ENCODE peak calls at places on chromosomes 7 and 10, in four cellular contexts. One of them, this sample, is unnamed.

GRCh38 chr10:61662794-61663259 is at the start of gene CABCOCO1:
- DNase-seq in adrenal gland: peak
- DNase-seq in ACHN: peak
- DNase-seq in mucosa of descending colon: peak
- DNase-seq in this sample: peak

GRCh38 chr7:150986099-150986512 is 4.7 kb upstream of the NOS3 start:
- DNase-seq in adrenal gland: peak
- DNase-seq in ACHN: peak
- DNase-seq in mucosa of descending colon: peak
- DNase-seq in this sample: no peak

GRCh38 chr10:75108684-75109458 is 2.6 kb upstream of the SAMD8 start:
- DNase-seq in adrenal gland: no peak
- DNase-seq in ACHN: peak
- DNase-seq in mucosa of descending colon: no peak
- DNase-seq in this sample: peak

GRCh38 chr7:130009848-130010688 is 41.1 kb downstream of the ZC3HC1 start:
- DNase-seq in adrenal gland: peak
- DNase-seq in ACHN: peak
- DNase-seq in mucosa of descending colon: no peak
- DNase-seq in this sample: peak

GRCh38 chr7:157272351-157273207 is 64.2 kb upstream of the DNAJB6 start:
- DNase-seq in adrenal gland: no peak
- DNase-seq in ACHN: no peak
- DNase-seq in mucosa of descending colon: peak
- DNase-seq in this sample: no peak

GRCh38 chr7:120276720-120277119 is 3.7 kb downstream of the KCND2 start:
- DNase-seq in adrenal gland: no peak
- DNase-seq in ACHN: no peak
- DNase-seq in mucosa of descending colon: no peak
- DNase-seq in this sample: no peak

GRCh38 chr10:22345301-22346086 is at the start of gene SPAG6:
- DNase-seq in adrenal gland: no peak
- DNase-seq in ACHN: peak
- DNase-seq in mucosa of descending colon: peak
- DNase-seq in this sample: no peak

GRCh38 chr7:116971869-116972268 is 18.6 kb downstream of the ST7 start:
- DNase-seq in adrenal gland: peak
- DNase-seq in ACHN: no peak
- DNase-seq in mucosa of descending colon: no peak
- DNase-seq in this sample: no peak

GRCh38 chr7:112877671-112878460 is 87.7 kb upstream of the TMEM168 start:
- DNase-seq in adrenal gland: no peak
- DNase-seq in ACHN: no peak
- DNase-seq in mucosa of descending colon: no peak
- DNase-seq in this sample: no peak

This sample was measured in Caki2.